ENCODE peak calls at places on chromosomes 3 and 15, in four cellular contexts. F is IMR-90, C is Peyer's patch, A is fibroblast of lung. D is an unnamed sample.

GRCh38 chr15:26771168-26771916 is 1.5 kb downstream of the GABRB3 start:
- DNase-seq in A (no peak), C (no peak), F (no peak), D (peak; percentile 11)

GRCh38 chr3:42491876-42492507 is 10.5 kb upstream of the VIPR1 start:
- DNase-seq in A (no peak), C (no peak), F (no peak), D (no peak)

GRCh38 chr3:169528289-169528688 is 135.2 kb downstream of the MECOM start:
- DNase-seq in F (peak; percentile 42), A (peak; percentile 49), C (no peak), D (no peak)

GRCh38 chr3:134473868-134474546 is 11.8 kb downstream of the ANAPC13 start:
- DNase-seq in C (peak; percentile 92), F (peak; percentile 87), A (peak; percentile 80), D (peak; percentile 82)

GRCh38 chr3:11547498-11547897 is 96.2 kb downstream of the VGLL4 start:
- DNase-seq in C (no peak), A (no peak), F (no peak), D (no peak)

GRCh38 chr3:180324791-180325190 is 277.2 kb upstream of the TTC14 start:
- DNase-seq in C (no peak), A (no peak), F (no peak), D (no peak)

GRCh38 chr3:115922681-115923347 is 299.5 kb downstream of the GAP43 start:
- DNase-seq in F (peak; percentile 62), A (peak; percentile 41), C (no peak), D (peak; percentile 44)

GRCh38 chr3:31377045-31377642 is 155.6 kb upstream of the STT3B start:
- DNase-seq in F (peak; percentile 88), C (no peak), A (peak; percentile 66), D (peak; percentile 97)

GRCh38 chr3:11335056-11335608 is 62.9 kb downstream of the ATG7 start:
- DNase-seq in C (no peak), F (peak; percentile 81), A (peak; percentile 82), D (peak; percentile 72)

GRCh38 chr3:135990903-135991302 is 25.4 kb downstream of the PPP2R3A start:
- DNase-seq in F (no peak), C (no peak), A (no peak), D (no peak)

GRCh38 chr3:122679085-122679466 is 1.6 kb upstream of the PARP14 start:
- DNase-seq in A (peak; percentile 84), C (peak; percentile 94), F (peak; percentile 79), D (peak; percentile 79)

GRCh38 chr15:31458591-31458990 is 132.0 kb downstream of the KLF13 start:
- DNase-seq in F (no peak), A (no peak), C (no peak), D (no peak)

GRCh38 chr15:70094690-70095311 is 2.9 kb downstream of the TLE3 start:
- DNase-seq in F (no peak), A (peak; percentile 37), C (no peak), D (no peak)

GRCh38 chr3:45464336-45464809 is 76.0 kb downstream of the LARS2 start:
- DNase-seq in F (peak; percentile 18), A (peak; percentile 43), C (peak; percentile 49), D (no peak)

GRCh38 chr15:57395292-57395691 is 19.0 kb downstream of the CGNL1 start:
- DNase-seq in C (no peak), A (peak; percentile 57), F (peak; percentile 68), D (peak; percentile 51)

GRCh38 chr3:41330465-41330864 is 131.2 kb downstream of the CTNNB1 start:
- DNase-seq in A (peak; percentile 75), C (no peak), F (peak; percentile 47), D (no peak)

GRCh38 chr3:137035631-137036030 is 77.8 kb downstream of the IL20RB start:
- DNase-seq in A (no peak), C (no peak), F (peak; percentile 19), D (peak; percentile 39)

GRCh38 chr3:178001670-178002101 is 534.5 kb upstream of the KCNMB2 start:
- DNase-seq in F (no peak), C (no peak), A (no peak), D (no peak)

GRCh38 chr15:81274932-81275341 is 49.0 kb downstream of the STARD5 start:
- DNase-seq in C (peak; percentile 89), A (peak; percentile 89), F (peak; percentile 86), D (peak; percentile 78)

GRCh38 chr3:101571028-101571895 is 2.7 kb upstream of the PCNP start:
- DNase-seq in C (no peak), A (no peak), F (no peak), D (no peak)

GRCh38 chr3:127177226-127177625 is 15.7 kb upstream of the PRR23E start:
- DNase-seq in C (peak; percentile 47), A (no peak), F (no peak), D (peak; percentile 30)

GRCh38 chr3:28139288-28139687 is 102.1 kb upstream of the CMC1 start:
- DNase-seq in A (peak; percentile 69), F (no peak), C (no peak), D (no peak)

GRCh38 chr15:43974852-43975251 is 148.1 kb downstream of the WDR76 start:
- DNase-seq in A (no peak), F (no peak), C (no peak), D (no peak)

GRCh38 chr15:56496635-56497034 is 31.7 kb upstream of the MNS1 start:
- DNase-seq in F (peak; percentile 79), C (no peak), A (peak; percentile 86), D (peak; percentile 73)

GRCh38 chr3:134849561-134849960 is 54.5 kb downstream of the EPHB1 start:
- DNase-seq in F (no peak), C (no peak), A (no peak), D (no peak)

GRCh38 chr3:33879540-33879939 is 81.1 kb downstream of the PDCD6IP start:
- DNase-seq in A (no peak), F (peak; percentile 28), C (no peak), D (no peak)

GRCh38 chr15:38053244-38053643 is 118.8 kb downstream of the TMCO5A start:
- DNase-seq in F (no peak), C (no peak), A (no peak), D (no peak)

GRCh38 chr3:53581671-53582070 is 87.3 kb downstream of the CACNA1D start:
- DNase-seq in A (no peak), C (no peak), F (peak; percentile 1), D (no peak)

GRCh38 chr15:100328796-100329195 is 13.0 kb downstream of the ADAMTS17 start:
- DNase-seq in F (no peak), C (no peak), A (no peak), D (no peak)

DNA sequence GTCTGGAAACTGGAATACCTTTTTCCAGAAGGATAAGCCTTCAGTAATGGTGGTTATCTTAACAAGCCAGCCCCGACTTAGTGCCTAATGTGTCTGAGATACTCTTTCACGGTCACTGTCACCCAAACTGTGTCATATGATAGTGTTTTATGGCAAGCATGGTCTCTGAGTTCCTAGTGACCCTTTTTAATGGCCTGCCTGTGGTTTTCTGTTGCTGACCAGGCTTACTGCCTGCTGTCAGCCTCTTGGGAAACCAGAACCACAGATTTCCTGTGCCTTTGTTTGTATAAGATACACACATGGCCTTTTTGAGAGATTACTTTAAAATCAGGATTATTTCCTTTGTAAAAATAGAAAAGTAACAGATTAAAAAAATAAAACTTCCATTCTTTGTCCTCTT is 22.4 kb downstream of the HPS3 start:
- DNase-seq in C (no peak), A (peak; percentile 60), F (peak; percentile 76), D (no peak)
- H3K4me3 ChIP-seq in C (no peak overlapping the region), A (no peak overlapping the region), F (no peak overlapping the region), D (no peak overlapping the region)

GRCh38 chr15:77871838-77872371 is 205.6 kb downstream of the TBC1D2B start:
- DNase-seq in C (no peak), F (no peak), A (no peak), D (no peak)
- TF ChIP-seq CTCF in C (no peak), F (no peak), A (peak; percentile 8), D (no peak)

GRCh38 chr3:64232821-64233220 is 7.6 kb upstream of the PRICKLE2 start:
- DNase-seq in F (no peak), A (no peak), C (no peak), D (no peak)

GRCh38 chr3:64235605-64236004 is 10.3 kb upstream of the PRICKLE2 start:
- DNase-seq in C (no peak), A (no peak), F (no peak), D (no peak)

GRCh38 chr3:64238971-64239667 is 13.9 kb upstream of the PRICKLE2 start:
- DNase-seq in C (peak; percentile 54), A (peak; percentile 94), F (peak; percentile 97), D (peak; percentile 87)

GRCh38 chr3:64237083-64237482 is 11.8 kb upstream of the PRICKLE2 start:
- DNase-seq in F (no peak), A (no peak), C (no peak), D (no peak)

DNA sequence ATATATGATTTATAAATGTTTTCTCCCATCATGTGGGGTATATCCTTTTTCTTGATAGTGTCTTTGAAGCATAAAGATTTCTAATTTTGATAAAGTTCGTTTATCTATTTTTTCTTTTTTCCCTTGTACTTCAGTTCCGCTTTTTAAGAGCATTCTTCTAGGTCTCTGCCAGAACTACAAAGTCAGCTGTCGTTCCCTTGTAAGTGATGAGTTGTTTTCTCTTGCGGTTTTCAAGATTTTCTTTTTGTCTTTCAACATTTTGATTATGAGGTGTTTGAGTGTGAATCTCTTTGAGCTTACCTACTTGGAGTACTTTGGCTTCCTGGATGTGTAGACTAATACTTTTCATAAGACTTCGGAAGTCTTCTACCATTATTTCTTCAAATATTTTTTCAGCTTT is 9.3 kb upstream of the PRICKLE2 start:
- DNase-seq in F (no peak), C (no peak), A (no peak), D (no peak)
- H3K4me3 ChIP-seq in F (no peak overlapping the region), C (no peak overlapping the region), A (no peak overlapping the region), D (no peak overlapping the region)

GRCh38 chr3:58531956-58532355 is 5.0 kb downstream of the ACOX2 start:
- DNase-seq in F (no peak), C (no peak), A (no peak), D (peak; percentile 44)

GRCh38 chr3:58528629-58529028 is 8.4 kb downstream of the ACOX2 start:
- DNase-seq in C (no peak), F (peak; percentile 58), A (peak; percentile 72), D (peak; percentile 71)

GRCh38 chr3:58531555-58531954 is 5.4 kb downstream of the ACOX2 start:
- DNase-seq in A (no peak), C (no peak), F (no peak), D (no peak)

GRCh38 chr3:58530354-58530865 is 6.6 kb downstream of the ACOX2 start:
- DNase-seq in C (no peak), F (no peak), A (no peak), D (no peak)

GRCh38 chr3:58529516-58530353 is 7.3 kb downstream of the ACOX2 start:
- DNase-seq in C (no peak), A (no peak), F (no peak), D (no peak)
- TF ChIP-seq CTCF in C (no peak), A (peak; percentile 35), F (peak; percentile 34), D (no peak)

GRCh38 chr3:194330579-194330978 is 20.5 kb downstream of the CPN2 start:
- DNase-seq in F (peak; percentile 75), A (peak; percentile 87), C (no peak), D (peak; percentile 97)

GRCh38 chr3:194333212-194333980 is 17.7 kb downstream of the CPN2 start:
- DNase-seq in C (peak; percentile 93), A (peak; percentile 34), F (peak; percentile 80), D (peak; percentile 94)

GRCh38 chr3:194330160-194330559 is 21.0 kb downstream of the CPN2 start:
- DNase-seq in C (no peak), A (no peak), F (no peak), D (no peak)

GRCh38 chr3:194333981-194334320 is 17.2 kb downstream of the CPN2 start:
- DNase-seq in C (no peak), F (no peak), A (peak; percentile 84), D (no peak)

GRCh38 chr3:194332858-194333211 is 18.3 kb downstream of the CPN2 start:
- DNase-seq in A (no peak), F (no peak), C (no peak), D (no peak)
- H3K4me3 ChIP-seq in A (no peak overlapping the region), F (no peak overlapping the region), C (no peak overlapping the region), D (no peak overlapping the region)